ENCODE peak calls at places on chromosomes 6 and 20, in ten cellular contexts. W, D, V, M, I, N, Z, X, Q and S are unnamed samples.
A peak's percentile ranks its signal among the peaks of the same experiment; 100 is the strongest.

GRCh38 chr6:34696189-34696738 is 303 bp downstream of the ILRUN start:
- DNase-seq in W (peak; percentile 43), D (peak; percentile 43), V (no peak), M (no peak), I (peak; percentile 47), N (peak; percentile 70), Z (peak; percentile 46), X (peak; percentile 87), Q (no peak), S (no peak)

GRCh38 chr6:160301341-160301740 is 42.7 kb upstream of the SLC22A2 start:
- DNase-seq in W (no peak), D (no peak), V (no peak), M (no peak), I (no peak), N (no peak), Z (no peak), X (no peak), Q (no peak), S (no peak)

GRCh38 chr6:14792118-14792955 is 453.5 kb upstream of the JARID2 start:
- DNase-seq in W (no peak), D (peak; percentile 76), V (no peak), M (no peak), I (peak; percentile 75), N (no peak), Z (no peak), X (no peak), Q (no peak), S (peak; percentile 41)

GRCh38 chr6:117986401-117986800 is 79.3 kb downstream of the SLC35F1 start:
- DNase-seq in W (no peak), D (no peak), V (no peak), M (no peak), I (no peak), N (no peak), Z (no peak), X (no peak), Q (no peak), S (no peak)

GRCh38 chr6:41072836-41073202 is at the start of gene NFYA:
- DNase-seq in W (no peak), D (no peak), V (no peak), M (peak; percentile 98), I (peak; percentile 100), N (peak; percentile 100), Z (no peak), X (peak; percentile 99), Q (no peak), S (peak; percentile 96)

GRCh38 chr20:37348643-37349516 is 2.9 kb downstream of the SRC start:
- DNase-seq in W (no peak), D (no peak), V (no peak), M (no peak), I (no peak), N (no peak), Z (no peak), X (peak; percentile 42), Q (no peak), S (no peak)

GRCh38 chr6:40714576-40715500 is 127.7 kb upstream of the LRFN2 start:
- DNase-seq in W (no peak), D (no peak), V (peak; percentile 13), M (no peak), I (no peak), N (no peak), Z (no peak), X (no peak), Q (no peak), S (no peak)

GRCh38 chr6:151205971-151206600 is 33.7 kb upstream of the AKAP12 start:
- DNase-seq in W (no peak), D (peak; percentile 19), V (no peak), M (no peak), I (peak; percentile 16), N (no peak), Z (no peak), X (no peak), Q (no peak), S (no peak)

GRCh38 chr6:120960761-120961160 is 373.5 kb downstream of the TBC1D32 start:
- DNase-seq in W (no peak), D (no peak), V (no peak), M (no peak), I (no peak), N (no peak), Z (no peak), X (no peak), Q (no peak), S (no peak)

GRCh38 chr6:17057322-17057721 is 44.5 kb upstream of the STMND1 start:
- DNase-seq in W (peak; percentile 51), D (peak; percentile 21), V (no peak), M (no peak), I (peak; percentile 48), N (no peak), Z (no peak), X (no peak), Q (no peak), S (no peak)

GRCh38 chr6:138219398-138219797 is 1.1 kb upstream of the PBOV1 start:
- DNase-seq in W (no peak), D (no peak), V (no peak), M (no peak), I (no peak), N (no peak), Z (no peak), X (no peak), Q (no peak), S (no peak)

GRCh38 chr20:61640171-61640570 is 388.1 kb downstream of the CDH4 start:
- DNase-seq in W (peak; percentile 83), D (peak; percentile 92), V (no peak), M (no peak), I (no peak), N (no peak), Z (no peak), X (no peak), Q (peak; percentile 32), S (no peak)

GRCh38 chr6:151723152-151723551 is 84.3 kb upstream of the ESR1 start:
- DNase-seq in W (no peak), D (no peak), V (no peak), M (no peak), I (no peak), N (no peak), Z (no peak), X (no peak), Q (no peak), S (no peak)

GRCh38 chr20:38278150-38278549 is 17.6 kb upstream of the KIAA1755 start:
- DNase-seq in W (no peak), D (no peak), V (no peak), M (no peak), I (no peak), N (no peak), Z (no peak), X (no peak), Q (no peak), S (no peak)

GRCh38 chr6:125812394-125813231 is 21.9 kb downstream of the NCOA7 start:
- DNase-seq in W (peak; percentile 99), D (peak; percentile 93), V (no peak), M (no peak), I (peak; percentile 92), N (no peak), Z (no peak), X (no peak), Q (peak; percentile 94), S (peak; percentile 87)

DNA sequence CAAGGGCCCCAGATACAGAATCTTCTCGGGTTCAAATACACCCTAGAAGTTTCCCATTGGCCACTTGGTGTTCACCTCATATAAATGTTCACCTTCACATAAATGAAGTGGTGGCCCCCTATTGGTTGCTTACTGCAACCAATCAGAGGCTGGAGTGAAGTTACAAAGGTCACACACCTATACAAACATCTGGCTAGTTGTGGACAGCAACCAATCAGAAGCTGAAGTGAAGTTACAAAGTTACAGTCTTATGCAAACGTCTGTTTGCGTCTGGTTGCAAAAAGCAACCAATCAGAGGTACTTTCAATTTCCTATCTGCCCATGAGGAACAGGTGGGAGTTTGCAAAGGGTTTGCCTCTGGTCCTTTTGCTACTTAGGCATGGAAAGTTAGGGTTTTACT is 206.5 kb upstream of the BMP2 start:
- DNase-seq in W (no peak), D (no peak), V (peak; percentile 17), M (no peak), I (no peak), N (no peak), Z (no peak), X (no peak), Q (no peak), S (no peak)
- H3K4me3 ChIP-seq in W (no peak overlapping the region), D (no peak overlapping the region), V (peak overlapping the region; percentile 49), M (no peak overlapping the region), I (no peak overlapping the region), N (no peak overlapping the region), Z (no peak overlapping the region), X (no peak overlapping the region), Q (no peak overlapping the region), S (no peak overlapping the region)

GRCh38 chr6:19852090-19852457 is 14.9 kb downstream of the ID4 start:
- DNase-seq in W (no peak), D (no peak), V (peak; percentile 12), M (no peak), I (no peak), N (no peak), Z (no peak), X (no peak), Q (no peak), S (no peak)
- H3K4me3 ChIP-seq in W (no peak overlapping the region), D (no peak overlapping the region), V (no peak overlapping the region), M (no peak overlapping the region), I (no peak overlapping the region), N (no peak overlapping the region), Z (no peak overlapping the region), X (no peak overlapping the region), Q (no peak overlapping the region), S (no peak overlapping the region)

GRCh38 chr6:81747327-81747726 is 5.2 kb downstream of the TENT5A start:
- DNase-seq in W (no peak), D (no peak), V (no peak), M (no peak), I (no peak), N (no peak), Z (no peak), X (no peak), Q (no peak), S (no peak)
- H3K4me3 ChIP-seq in W (no peak overlapping the region), D (peak overlapping the region; percentile 3), V (no peak overlapping the region), M (peak overlapping the region; percentile 9), I (no peak overlapping the region), N (peak overlapping the region; percentile 25), Z (no peak overlapping the region), X (peak overlapping the region; percentile 9), Q (no peak overlapping the region), S (no peak overlapping the region)

GRCh38 chr6:144416244-144416643 is 131.1 kb downstream of the UTRN start:
- DNase-seq in W (no peak), D (no peak), V (no peak), M (no peak), I (no peak), N (no peak), Z (no peak), X (no peak), Q (no peak), S (no peak)
- H3K4me3 ChIP-seq in W (no peak overlapping the region), D (no peak overlapping the region), V (peak overlapping the region; percentile 9), M (no peak overlapping the region), I (no peak overlapping the region), N (no peak overlapping the region), Z (no peak overlapping the region), X (no peak overlapping the region), Q (no peak overlapping the region), S (no peak overlapping the region)

GRCh38 chr6:113565306-113565705 is 291.8 kb upstream of the MARCKS start:
- DNase-seq in W (no peak), D (peak; percentile 43), V (no peak), M (no peak), I (peak; percentile 95), N (no peak), Z (no peak), X (no peak), Q (no peak), S (no peak)
- H3K4me3 ChIP-seq in W (peak overlapping the region; percentile 8), D (peak overlapping the region; percentile 48), V (no peak overlapping the region), M (peak overlapping the region; percentile 31), I (peak overlapping the region; percentile 33), N (peak overlapping the region; percentile 13), Z (no peak overlapping the region), X (peak overlapping the region; percentile 21), Q (no peak overlapping the region), S (no peak overlapping the region)